ENCODE peak calls at places on chromosome 14, in four cellular contexts. L, I, H and D are unnamed samples.
A peak's percentile ranks its signal among the peaks of the same experiment; 100 is the strongest.

GRCh38 chr14:60085693-60086092 is 6.0 kb upstream of the PCNX4 start:
- DNase-seq in H (no peak), I (no peak), L (no peak), D (no peak)

GRCh38 chr14:93970589-93970966 is 5.8 kb downstream of the ASB2 start:
- DNase-seq in L (no peak), I (no peak), H (no peak), D (no peak)

GRCh38 chr14:104547310-104547997 is 32.1 kb upstream of the C14orf180 start:
- DNase-seq in I (no peak), H (no peak), L (no peak), D (no peak)

GRCh38 chr14:101543814-101544213 is 17.5 kb upstream of the DIO3 start:
- DNase-seq in L (no peak), H (no peak), I (no peak), D (no peak)

GRCh38 chr14:75125617-75126016 is 1.2 kb downstream of the NEK9 start:
- DNase-seq in I (no peak), L (no peak), H (peak; percentile 94), D (peak; percentile 75)

GRCh38 chr14:91059576-91060471 is 617 bp downstream of the RPS6KA5 start:
- DNase-seq in H (no peak), L (peak; percentile 58), I (peak; percentile 74), D (peak; percentile 15)

GRCh38 chr14:69376439-69376838 is 21.7 kb downstream of the ERH start:
- DNase-seq in H (peak; percentile 74), I (no peak), L (no peak), D (peak; percentile 38)

GRCh38 chr14:92584221-92584620 is 70.6 kb downstream of the RIN3 start:
- DNase-seq in L (no peak), H (no peak), I (peak; percentile 42), D (no peak)

GRCh38 chr14:92905667-92906066 is 17.3 kb upstream of the CHGA start:
- DNase-seq in L (no peak), H (no peak), I (no peak), D (no peak)

GRCh38 chr14:102094101-102094500 is 7.3 kb upstream of the HSP90AA1 start:
- DNase-seq in I (no peak), L (no peak), H (no peak), D (peak; percentile 15)

DNA sequence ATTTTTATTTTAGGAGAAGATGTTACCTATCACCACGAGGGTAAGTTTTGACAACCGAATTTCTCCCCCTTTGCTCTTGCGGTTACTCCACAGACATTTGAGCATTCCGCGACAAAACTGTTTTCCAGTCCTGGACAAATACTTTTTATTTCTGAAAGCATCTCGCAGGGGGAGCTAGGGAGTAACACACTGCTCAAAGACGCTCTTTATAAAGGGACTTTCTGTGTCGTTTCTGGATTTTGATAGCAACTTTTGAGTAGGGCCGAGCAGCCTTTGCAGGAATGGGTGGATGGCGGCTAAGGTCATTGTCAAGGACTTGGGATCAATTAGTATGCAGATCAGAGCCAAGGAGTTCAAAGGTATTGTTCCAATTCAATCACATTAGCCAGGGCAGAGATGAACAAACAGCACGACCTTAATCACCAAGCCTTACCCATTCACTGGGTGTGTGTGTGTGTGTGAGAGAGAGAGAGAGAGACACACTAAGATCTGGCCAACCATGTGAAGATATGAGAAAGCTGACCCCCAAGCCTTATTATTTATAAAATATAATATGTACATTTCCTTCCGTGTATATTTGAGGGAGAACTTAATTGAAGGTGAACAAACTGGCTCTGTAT is 613.6 kb downstream of the VRK1 start:
- DNase-seq in L (no peak), H (no peak), I (no peak), D (no peak)
- TF ChIP-seq CTCF in L (no peak), H (no peak), I (no peak), D (no peak)

DNA sequence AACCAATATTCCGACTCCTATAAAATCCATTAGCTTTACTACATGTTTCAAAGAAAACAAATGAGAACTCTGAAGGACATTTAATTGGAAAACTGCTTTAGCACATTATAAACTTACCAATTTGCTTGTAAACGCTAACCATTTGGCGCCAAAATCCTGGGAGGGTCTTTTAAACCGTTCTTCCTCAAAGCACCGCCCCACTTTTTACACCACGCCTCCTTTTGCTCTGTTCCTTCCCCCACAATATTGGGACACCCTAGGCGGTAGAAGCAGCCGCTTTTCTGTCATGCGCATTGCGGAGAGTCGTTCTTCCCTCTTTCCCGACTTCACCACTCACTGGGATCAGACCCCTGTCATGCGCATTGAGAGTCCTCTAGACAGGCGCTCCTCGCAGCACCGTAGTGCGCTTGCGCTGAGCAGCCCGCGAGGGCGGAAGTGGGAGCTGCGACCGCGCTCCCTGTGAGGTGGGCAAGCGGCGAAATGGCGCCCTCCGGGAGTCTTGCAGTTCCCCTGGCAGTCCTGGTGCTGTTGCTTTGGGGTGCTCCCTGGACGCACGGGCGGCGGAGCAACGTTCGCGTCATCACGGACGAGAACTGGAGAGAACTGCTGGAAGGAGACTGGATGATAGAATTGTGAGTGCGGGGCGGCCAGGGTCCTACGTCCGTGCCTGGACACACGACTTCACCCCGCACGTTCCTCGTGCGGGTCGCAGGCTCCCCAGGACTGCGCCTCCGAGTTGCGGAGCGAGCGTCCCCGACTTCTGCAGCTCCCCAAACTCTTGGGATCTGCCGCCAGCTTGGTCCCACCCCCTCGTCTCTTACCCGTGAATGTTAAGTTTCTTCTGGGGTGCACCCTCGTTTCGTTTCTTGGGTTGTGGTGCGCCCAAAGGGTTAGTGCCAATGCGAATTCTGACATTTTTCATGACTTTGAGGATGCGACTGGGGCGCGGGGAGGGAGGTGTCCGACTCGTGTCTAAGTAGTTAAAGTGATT is at the start of gene TMX1:
- DNase-seq in L (peak; percentile 95), H (peak; percentile 98), I (peak; percentile 99), D (peak; percentile 99)
- TF ChIP-seq CTCF in L (no peak), H (no peak), I (no peak), D (no peak)

GRCh38 chr14:106808458-106808857 is 1282.1 kb downstream of the TMEM121 start:
- DNase-seq in L (no peak), H (no peak), I (no peak), D (no peak)

GRCh38 chr14:106803379-106803778 is 1277.0 kb downstream of the TMEM121 start:
- DNase-seq in L (no peak), I (no peak), H (no peak), D (no peak)

GRCh38 chr14:106807493-106807892 is 1281.1 kb downstream of the TMEM121 start:
- DNase-seq in I (no peak), H (no peak), L (no peak), D (no peak)

GRCh38 chr14:106802413-106803364 is 1276.3 kb downstream of the TMEM121 start:
- DNase-seq in H (no peak), L (no peak), I (no peak), D (no peak)
- TF ChIP-seq CTCF in H (peak; percentile 4), L (no peak), I (no peak), D (no peak)

DNA sequence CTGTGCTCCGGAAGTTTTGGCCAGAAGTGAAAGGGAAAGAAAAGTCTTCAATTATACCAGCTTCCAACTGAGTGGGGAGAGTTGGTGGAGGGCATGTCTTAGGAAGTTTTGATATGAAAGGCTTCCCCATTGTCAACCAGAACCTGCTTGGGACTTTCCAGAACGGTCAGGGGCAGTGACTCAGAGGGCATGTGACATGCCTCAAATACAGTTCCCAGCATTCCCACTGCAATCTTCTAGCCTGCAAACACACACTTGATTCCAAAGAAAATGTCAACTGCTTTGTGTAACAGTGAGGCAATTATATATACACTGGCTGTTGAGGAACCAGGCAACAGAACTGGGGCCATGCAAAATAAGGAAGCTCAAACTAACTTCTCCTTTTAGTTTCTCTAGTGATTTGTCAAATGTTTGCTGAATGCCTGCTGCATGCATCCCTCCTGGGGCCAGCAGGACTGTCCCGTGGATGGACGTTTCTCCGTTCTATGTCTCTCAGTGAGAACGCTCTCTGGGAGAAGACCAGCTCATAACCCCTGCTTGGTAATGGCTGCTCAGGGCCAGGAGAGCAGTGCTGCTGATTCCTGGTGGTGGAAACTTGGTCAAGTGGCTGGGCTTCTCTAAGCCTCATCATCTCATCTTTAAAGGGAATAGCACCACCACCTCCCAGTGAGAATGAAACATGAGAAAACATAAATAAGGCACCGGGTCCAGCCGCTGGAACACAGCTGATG is 18.3 kb downstream of the SLC25A47 start:
- DNase-seq in I (no peak), H (peak; percentile 88), L (no peak), D (peak; percentile 87)
- TF ChIP-seq CTCF in I (no peak), H (no peak), L (no peak), D (no peak)

GRCh38 chr14:54338696-54339317 is 58.0 kb upstream of the CDKN3 start:
- DNase-seq in H (peak; percentile 71), I (no peak), L (no peak), D (peak; percentile 75)
- TF ChIP-seq CTCF in H (peak; percentile 69), I (no peak), L (no peak), D (peak; percentile 64)

DNA sequence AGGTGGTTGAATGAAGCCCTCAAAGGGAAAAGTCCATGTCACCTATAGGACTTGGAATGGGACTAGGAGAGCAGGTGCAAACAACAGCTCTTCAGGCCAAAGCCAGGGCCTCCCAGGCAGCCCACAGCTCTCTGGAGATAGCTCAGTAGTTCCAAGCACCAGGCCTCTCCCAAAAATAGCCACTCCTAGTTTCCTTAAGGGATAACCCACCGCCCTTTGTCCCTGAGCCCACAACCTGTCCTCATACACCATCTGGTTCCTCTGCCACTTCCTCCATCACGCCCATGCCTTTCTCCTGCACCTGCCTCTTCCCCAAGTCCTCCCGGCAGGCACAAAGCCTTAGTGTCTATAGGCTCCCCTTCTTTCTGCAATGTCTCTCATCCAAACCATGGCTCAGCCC is 2.1 kb downstream of the RAB15 start:
- DNase-seq in L (no peak), H (no peak), I (peak; percentile 19), D (no peak)
- TF ChIP-seq CTCF in L (no peak), H (no peak), I (no peak), D (no peak)

GRCh38 chr14:99522457-99522891 is 41.3 kb downstream of the CCNK start:
- DNase-seq in H (peak; percentile 58), L (no peak), I (peak; percentile 85), D (peak; percentile 49)
- TF ChIP-seq CTCF in H (no peak), L (no peak), I (no peak), D (no peak)

GRCh38 chr14:73753043-73753886 is 39.1 kb upstream of the PNMA1 start:
- DNase-seq in L (no peak), H (peak; percentile 77), I (peak; percentile 81), D (peak; percentile 33)

GRCh38 chr14:73750161-73750901 is 36.1 kb upstream of the PNMA1 start:
- DNase-seq in I (no peak), H (no peak), L (no peak), D (no peak)

GRCh38 chr14:73753887-73754880 is 40.0 kb upstream of the PNMA1 start:
- DNase-seq in I (peak; percentile 83), L (no peak), H (peak; percentile 81), D (no peak)

GRCh38 chr14:73751157-73751691 is 37.0 kb upstream of the PNMA1 start:
- DNase-seq in I (peak; percentile 69), H (no peak), L (no peak), D (no peak)

GRCh38 chr14:73752297-73752992 is 38.3 kb upstream of the PNMA1 start:
- DNase-seq in I (peak; percentile 96), H (peak; percentile 58), L (peak; percentile 88), D (peak; percentile 89)
- TF ChIP-seq CTCF in I (no peak), H (peak; percentile 33), L (peak; percentile 22), D (peak; percentile 45)